ENCODE peak calls at places on chromosomes 12 and 14, in nine cellular contexts. R, H, X, Z, I, E, V, O and N are unnamed samples. For H3K36me3, the result is how much of the 10 kb centered on the place peaks cover.

GRCh38 chr14:67704018-67704417 is 2.3 kb downstream of the RDH12 start:
- DNase-seq in R (no peak), H (no peak), X (no peak), Z (no peak), I (no peak), E (no peak), V (no peak), O (no peak), N (no peak)

GRCh38 chr14:106605548-106606448 is 1079.4 kb downstream of the TMEM121 start:
- DNase-seq in R (peak), H (no peak), X (peak), Z (peak), I (peak), E (no peak), V (peak), O (no peak), N (no peak)

GRCh38 chr14:71497645-71498086 is 434.6 kb upstream of the RGS6 start:
- DNase-seq in R (peak), H (no peak), X (no peak), Z (no peak), I (no peak), E (no peak), V (no peak), O (peak), N (no peak)

GRCh38 chr14:31440280-31440679 is 17.0 kb downstream of the DTD2 start:
- DNase-seq in R (no peak), H (no peak), X (no peak), Z (no peak), I (no peak), E (no peak), V (no peak), O (no peak), N (no peak)

GRCh38 chr14:80390911-80391310 is 179.6 kb upstream of the DIO2 start:
- DNase-seq in R (no peak), H (no peak), X (no peak), Z (no peak), I (no peak), E (peak), V (no peak), O (no peak), N (no peak)

GRCh38 chr14:93132472-93133065 is 16.8 kb upstream of the ITPK1 start:
- DNase-seq in R (peak), H (no peak), X (no peak), Z (peak), I (peak), E (no peak), V (no peak), O (peak), N (no peak)

GRCh38 chr12:69977991-69978390 is 153.0 kb downstream of the MYRFL start:
- DNase-seq in R (no peak), H (no peak), X (no peak), Z (no peak), I (no peak), E (no peak), V (no peak), O (no peak), N (no peak)

GRCh38 chr12:4978737-4979136 is 64.9 kb upstream of the KCNA5 start:
- DNase-seq in R (no peak), H (no peak), X (no peak), Z (no peak), I (no peak), E (no peak), V (no peak), O (no peak), N (no peak)

GRCh38 chr14:56666716-56667115 is 87.1 kb downstream of the TMEM260 start:
- DNase-seq in R (no peak), H (no peak), X (no peak), Z (no peak), I (no peak), E (peak), V (no peak), O (peak), N (no peak)

GRCh38 chr14:55398679-55399078 is 13.0 kb downstream of the ATG14 start:
- DNase-seq in R (peak), H (peak), X (no peak), Z (no peak), I (no peak), E (peak), V (no peak), O (peak), N (no peak)

GRCh38 chr12:32988982-32989381 is 92.4 kb upstream of the PKP2 start:
- DNase-seq in R (no peak), H (no peak), X (no peak), Z (no peak), I (no peak), E (no peak), V (no peak), O (no peak), N (no peak)

GRCh38 chr12:116592731-116593130 is 33.5 kb downstream of the MAP1LC3B2 start:
- DNase-seq in R (peak), H (no peak), X (no peak), Z (no peak), I (no peak), E (no peak), V (no peak), O (peak), N (no peak)

GRCh38 chr12:125263385-125263784 is 198.2 kb downstream of the AACS start:
- DNase-seq in R (no peak), H (no peak), X (no peak), Z (no peak), I (no peak), E (no peak), V (no peak), O (no peak), N (no peak)

GRCh38 chr12:112855375-112855774 is 51.4 kb upstream of the OAS1 start:
- DNase-seq in R (no peak), H (no peak), X (no peak), Z (no peak), I (no peak), E (no peak), V (no peak), O (no peak), N (no peak)

DNA sequence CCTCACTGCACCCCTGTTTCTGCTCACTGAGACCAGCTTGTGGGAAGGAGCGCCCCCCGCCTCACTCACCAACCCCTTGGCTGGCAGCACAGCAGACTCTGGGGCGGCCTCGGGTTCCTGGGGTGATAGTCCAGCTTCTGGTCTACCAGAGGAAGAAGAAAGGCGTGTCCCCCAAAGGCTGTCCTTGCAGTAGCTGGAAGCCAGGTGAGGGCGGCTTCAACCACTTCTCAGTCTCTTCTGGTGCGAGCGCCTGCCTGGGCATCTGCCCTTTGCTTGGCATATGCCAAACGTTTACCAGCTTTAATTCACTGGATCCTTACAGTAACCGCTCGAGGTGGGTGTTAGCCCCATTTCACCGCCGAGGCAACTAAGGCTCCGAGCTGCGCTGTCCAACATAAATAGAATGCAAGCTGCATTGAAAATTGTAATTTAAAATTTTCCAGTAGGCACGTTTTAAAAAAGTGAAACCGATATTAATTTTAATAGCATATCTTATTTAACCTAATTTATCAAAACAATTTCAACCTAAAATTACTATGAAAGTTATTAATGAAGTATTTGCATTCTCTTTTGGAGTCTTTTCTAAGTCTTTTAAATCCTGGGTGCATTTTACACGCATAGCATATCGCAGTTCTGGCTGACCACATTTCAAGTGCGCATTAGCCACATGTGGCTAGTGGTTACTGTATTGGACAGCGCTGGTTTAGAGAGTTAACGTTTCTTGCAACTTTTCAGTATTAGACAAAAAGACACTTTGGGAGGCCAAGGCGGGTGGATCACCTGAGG is 872 bp downstream of the FAM177A1 start:
- DNase-seq in R (peak), H (no peak), X (no peak), Z (no peak), I (peak), E (peak), V (peak), O (no peak), N (no peak)
- TF ChIP-seq CTCF in R (peak), H (no peak), X (no peak), Z (no peak), I (no peak), E (no peak), V (peak), O (no peak), N (no peak)

DNA sequence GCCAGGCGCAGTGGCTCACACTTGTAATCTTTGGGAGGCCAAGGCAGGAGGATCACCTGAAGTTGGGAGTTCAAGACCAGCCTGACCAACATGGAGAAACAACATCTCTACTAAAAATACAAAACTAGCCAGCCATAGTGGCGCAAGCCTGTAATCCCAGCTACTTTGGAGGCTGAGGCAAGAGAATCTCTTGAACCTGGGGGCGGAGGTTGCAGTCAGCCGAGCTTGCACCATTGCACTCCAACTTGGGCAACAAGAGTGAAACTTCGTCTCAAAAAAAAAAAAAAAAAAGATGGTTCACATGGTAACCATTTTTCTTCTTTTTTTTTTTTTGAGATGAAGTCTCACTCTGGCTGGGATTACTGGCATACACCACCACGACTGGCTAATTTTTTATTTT is 35.3 kb downstream of the SLC2A14 start:
- DNase-seq in R (peak), H (no peak), X (no peak), Z (no peak), I (no peak), E (no peak), V (no peak), O (no peak), N (peak)
- H3K36me3 ChIP-seq in R (under half), H (under half), X (under half), Z (under half), I (under half), E (under half), V (under half), O (under half), N (under half)

GRCh38 chr12:2119266-2119665 is 66.5 kb downstream of the CACNA1C start:
- DNase-seq in R (no peak), H (peak), X (no peak), Z (no peak), I (no peak), E (no peak), V (no peak), O (peak), N (no peak)
- TF ChIP-seq CTCF in R (no peak), H (no peak), X (no peak), Z (no peak), I (no peak), E (no peak), V (no peak), O (no peak), N (no peak)

GRCh38 chr14:75654127-75654732 is 6.4 kb downstream of the ERG28 start:
- DNase-seq in R (peak), H (peak), X (peak), Z (peak), I (peak), E (peak), V (peak), O (peak), N (peak)

GRCh38 chr14:75660238-75660629 is 442 bp downstream of the ERG28 start:
- DNase-seq in R (no peak), H (no peak), X (no peak), Z (no peak), I (no peak), E (no peak), V (no peak), O (no peak), N (no peak)

GRCh38 chr14:75655235-75655634 is 5.4 kb downstream of the ERG28 start:
- DNase-seq in R (no peak), H (no peak), X (no peak), Z (no peak), I (no peak), E (no peak), V (no peak), O (no peak), N (no peak)

GRCh38 chr14:75658957-75659356 is 1.7 kb downstream of the ERG28 start:
- DNase-seq in R (no peak), H (no peak), X (no peak), Z (no peak), I (no peak), E (no peak), V (no peak), O (no peak), N (no peak)

GRCh38 chr14:75657331-75657730 is 3.3 kb downstream of the ERG28 start:
- DNase-seq in R (no peak), H (no peak), X (no peak), Z (no peak), I (no peak), E (no peak), V (no peak), O (no peak), N (no peak)
- H3K36me3 ChIP-seq in R (under half), H (under half), X (under half), Z (under half), I (under half), E (under half), V (under half), O (under half), N (under half)

GRCh38 chr12:49069507-49070346 is at the start of gene RHEBL1:
- DNase-seq in R (peak), H (peak), X (peak), Z (peak), I (peak), E (peak), V (peak), O (peak), N (peak)
- TF ChIP-seq CTCF in R (no peak), H (no peak), X (peak), Z (no peak), I (peak), E (no peak), V (no peak), O (no peak), N (no peak)

DNA sequence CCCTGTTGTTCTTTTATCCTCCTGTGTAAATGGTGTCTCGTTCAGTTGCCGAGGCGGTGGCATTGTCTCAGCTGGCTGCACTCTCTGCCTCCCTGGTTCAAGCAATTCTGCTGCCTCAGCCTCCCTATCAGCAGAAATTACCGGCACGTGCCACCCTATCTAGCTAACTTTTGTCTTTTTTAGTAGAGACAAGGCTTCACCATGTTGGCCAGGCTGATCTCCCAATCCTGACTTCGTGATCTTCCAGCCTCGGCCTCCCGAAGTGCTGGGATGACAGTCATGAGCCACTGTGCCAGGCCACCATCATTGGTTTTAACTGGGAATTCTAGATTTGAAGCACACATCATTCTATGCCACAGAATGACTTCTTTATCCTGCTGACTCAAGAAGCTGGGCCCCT is 175.3 kb upstream of the ALG10B start:
- DNase-seq in R (no peak), H (no peak), X (no peak), Z (no peak), I (no peak), E (no peak), V (no peak), O (no peak), N (no peak)
- H3K36me3 ChIP-seq in R (under half), H (under half), X (under half), Z (under half), I (under half), E (under half), V (under half), O (under half), N (under half)

DNA sequence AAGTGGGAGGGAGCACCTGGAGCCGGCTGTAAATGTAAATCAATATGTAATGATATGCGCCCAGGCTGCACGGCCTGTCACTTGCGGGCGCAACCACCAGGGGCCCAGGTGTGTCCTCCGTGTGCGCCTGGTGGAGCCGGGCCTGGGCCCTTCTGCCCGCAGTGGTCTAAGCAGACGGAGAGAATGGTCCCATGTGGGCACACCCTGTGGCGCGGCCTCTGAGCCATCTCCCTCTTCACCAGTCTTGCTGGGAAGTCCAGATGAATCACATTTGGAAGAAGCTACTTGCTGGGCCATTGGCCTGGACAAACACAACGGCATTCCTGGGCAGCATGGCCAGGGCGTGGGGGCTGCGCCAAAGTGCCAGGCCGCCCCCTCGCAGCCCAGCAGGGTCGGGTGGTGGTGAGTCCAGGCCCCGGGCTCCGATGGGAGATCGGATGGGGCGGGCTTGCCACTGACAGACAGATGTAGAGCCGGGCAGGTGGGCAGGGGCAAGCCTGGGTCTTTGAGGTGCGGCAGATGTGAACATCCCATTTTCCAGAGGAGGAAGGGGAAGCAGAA is 193.2 kb upstream of the C14orf180 start:
- DNase-seq in R (no peak), H (peak), X (no peak), Z (no peak), I (no peak), E (no peak), V (no peak), O (no peak), N (no peak)
- TF ChIP-seq CTCF in R (no peak), H (no peak), X (no peak), Z (no peak), I (no peak), E (no peak), V (no peak), O (no peak), N (no peak)

GRCh38 chr12:104290855-104291254 is 12.7 kb upstream of the EID3 start:
- DNase-seq in R (no peak), H (no peak), X (no peak), Z (no peak), I (no peak), E (peak), V (no peak), O (no peak), N (no peak)

GRCh38 chr12:104292872-104293794 is 10.4 kb upstream of the EID3 start:
- DNase-seq in R (no peak), H (no peak), X (no peak), Z (no peak), I (no peak), E (peak), V (no peak), O (no peak), N (no peak)

GRCh38 chr12:104290320-104290719 is 13.2 kb upstream of the EID3 start:
- DNase-seq in R (no peak), H (no peak), X (no peak), Z (no peak), I (no peak), E (peak), V (no peak), O (no peak), N (no peak)

GRCh38 chr12:104294845-104295674 is 8.5 kb upstream of the EID3 start:
- DNase-seq in R (no peak), H (no peak), X (no peak), Z (no peak), I (no peak), E (peak), V (no peak), O (no peak), N (no peak)

DNA sequence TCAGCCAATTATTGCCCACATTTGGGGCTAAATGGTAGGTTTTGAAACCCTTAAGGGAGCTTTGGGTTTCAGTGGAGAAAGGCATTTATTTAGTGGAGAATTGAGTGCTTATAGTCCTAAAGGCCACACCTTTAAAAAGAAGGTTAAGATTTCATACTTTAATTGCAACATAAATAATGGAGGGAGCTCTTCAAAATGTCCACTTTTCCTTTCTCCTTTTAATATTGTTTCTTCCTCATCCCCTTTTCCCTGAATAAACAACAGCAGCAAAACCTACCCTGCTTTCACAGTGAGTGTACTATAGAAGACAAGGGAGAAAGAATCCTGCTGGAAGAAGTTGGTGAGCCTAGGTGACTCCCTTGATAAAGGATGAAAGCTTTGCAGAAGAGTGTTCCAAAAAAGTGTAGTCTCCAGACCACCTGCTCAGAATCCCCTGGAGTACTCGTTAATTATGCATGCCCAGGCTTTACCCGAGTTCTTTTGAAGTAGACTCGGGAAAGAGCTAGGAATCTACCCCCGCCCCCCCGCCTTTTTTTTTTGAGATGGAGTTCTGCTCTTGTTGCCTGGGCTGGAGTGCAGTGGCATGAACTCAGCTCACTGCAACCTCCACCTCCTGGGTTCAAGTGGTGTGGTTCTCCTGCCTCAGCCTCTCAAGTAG is 11.5 kb upstream of the EID3 start:
- DNase-seq in R (no peak), H (no peak), X (no peak), Z (no peak), I (no peak), E (peak), V (no peak), O (no peak), N (no peak)
- H3K36me3 ChIP-seq in R (under half), H (half or more), X (half or more), Z (under half), I (half or more), E (half or more), V (under half), O (under half), N (under half)